ENCODE peak calls at places on chromosomes 13 and 19, in five cellular contexts. J, T, I, B and Z are unnamed samples.

GRCh38 chr19:41746593-41747227 is 8.6 kb upstream of the CEACAM6 start:
- DNase-seq in J (no peak), T (no peak), I (peak; percentile 45), B (peak; percentile 71), Z (peak; percentile 57)

GRCh38 chr19:28330831-28331230 is 882.1 kb downstream of the UQCRFS1 start:
- DNase-seq in J (no peak), T (no peak), I (no peak), B (no peak), Z (peak; percentile 71)

GRCh38 chr13:21435710-21436151 is 23.4 kb downstream of the ZDHHC20 start:
- DNase-seq in J (no peak), T (no peak), I (peak; percentile 86), B (peak; percentile 91), Z (peak; percentile 91)

GRCh38 chr19:32287811-32288227 is 57.6 kb upstream of the ZNF507 start:
- DNase-seq in J (peak; percentile 70), T (peak; percentile 36), I (peak; percentile 80), B (peak; percentile 35), Z (peak; percentile 82)

GRCh38 chr13:83386609-83387008 is 495.7 kb downstream of the SLITRK1 start:
- DNase-seq in J (no peak), T (no peak), I (no peak), B (no peak), Z (no peak)

GRCh38 chr13:48181482-48182145 is 51.4 kb upstream of the ITM2B start:
- DNase-seq in J (no peak), T (no peak), I (no peak), B (no peak), Z (no peak)

GRCh38 chr13:95356916-95357315 is 55.7 kb upstream of the ABCC4 start:
- DNase-seq in J (no peak), T (no peak), I (no peak), B (no peak), Z (no peak)

GRCh38 chr19:43662487-43662886 is 7.5 kb downstream of the PLAUR start:
- DNase-seq in J (peak; percentile 44), T (no peak), I (peak; percentile 11), B (no peak), Z (no peak)

GRCh38 chr13:50740052-50740741 is 103.3 kb downstream of the DLEU7 start:
- DNase-seq in J (no peak), T (no peak), I (peak; percentile 90), B (no peak), Z (no peak)

GRCh38 chr19:18300930-18301717 is 19.7 kb upstream of the JUND start:
- DNase-seq in J (peak; percentile 50), T (no peak), I (peak; percentile 73), B (peak; percentile 40), Z (peak; percentile 87)

GRCh38 chr13:108427355-108427754 is 157.8 kb downstream of the TNFSF13B start:
- DNase-seq in J (no peak), T (peak; percentile 14), I (no peak), B (peak; percentile 60), Z (no peak)

GRCh38 chr19:44907613-44908012 is 2.0 kb downstream of the APOE start:
- DNase-seq in J (no peak), T (no peak), I (no peak), B (no peak), Z (no peak)

GRCh38 chr13:49495783-49496762 is at the start of gene PHF11:
- DNase-seq in J (peak; percentile 64), T (peak; percentile 56), I (peak; percentile 78), B (peak; percentile 79), Z (peak; percentile 70)

GRCh38 chr13:52749446-52749845 is 9.8 kb upstream of the CNMD start:
- DNase-seq in J (no peak), T (no peak), I (no peak), B (no peak), Z (no peak)

GRCh38 chr13:76387561-76387960 is 498.6 kb downstream of the KCTD12 start:
- DNase-seq in J (no peak), T (no peak), I (no peak), B (peak; percentile 11), Z (no peak)

GRCh38 chr13:20814224-20814910 is 40.6 kb upstream of the EEF1AKMT1 start:
- DNase-seq in J (peak; percentile 69), T (peak; percentile 10), I (peak; percentile 93), B (peak; percentile 76), Z (peak; percentile 94)

GRCh38 chr13:40644838-40645620 is 21.4 kb downstream of the FOXO1 start:
- DNase-seq in J (no peak), T (no peak), I (peak; percentile 8), B (peak; percentile 88), Z (no peak)

GRCh38 chr13:110185696-110186095 is 121.3 kb downstream of the COL4A1 start:
- DNase-seq in J (no peak), T (no peak), I (peak; percentile 62), B (no peak), Z (no peak)

GRCh38 chr19:34254552-34255432 is at the start of gene GARRE1:
- DNase-seq in J (peak; percentile 70), T (no peak), I (no peak), B (peak; percentile 23), Z (no peak)

GRCh38 chr13:20230913-20231838 is 943 bp downstream of the GJB6 start:
- DNase-seq in J (no peak), T (no peak), I (no peak), B (no peak), Z (no peak)

GRCh38 chr13:109569938-109570711 is 216.3 kb downstream of the IRS2 start:
- DNase-seq in J (no peak), T (no peak), I (no peak), B (no peak), Z (no peak)

GRCh38 chr19:2273356-2274184 is 8.4 kb downstream of the PEAK3 start:
- DNase-seq in J (peak; percentile 86), T (peak; percentile 22), I (peak; percentile 63), B (peak; percentile 64), Z (peak; percentile 55)

GRCh38 chr19:12872941-12873890 is 8.0 kb downstream of the DNASE2 start:
- DNase-seq in J (no peak), T (no peak), I (peak; percentile 30), B (peak; percentile 95), Z (peak; percentile 57)

GRCh38 chr19:32373614-32374295 is 28.3 kb downstream of the ZNF507 start:
- DNase-seq in J (peak; percentile 29), T (peak; percentile 18), I (peak; percentile 96), B (peak; percentile 99), Z (peak; percentile 99)

GRCh38 chr13:26946675-26947342 is 186.2 kb upstream of the GPR12 start:
- DNase-seq in J (peak; percentile 75), T (no peak), I (peak; percentile 66), B (peak; percentile 63), Z (peak; percentile 86)

GRCh38 chr19:29667941-29668340 is 2.7 kb downstream of the PLEKHF1 start:
- DNase-seq in J (no peak), T (no peak), I (no peak), B (no peak), Z (no peak)

GRCh38 chr13:46983881-46984280 is 87.0 kb upstream of the HTR2A start:
- DNase-seq in J (no peak), T (no peak), I (no peak), B (peak; percentile 90), Z (peak; percentile 16)

DNA sequence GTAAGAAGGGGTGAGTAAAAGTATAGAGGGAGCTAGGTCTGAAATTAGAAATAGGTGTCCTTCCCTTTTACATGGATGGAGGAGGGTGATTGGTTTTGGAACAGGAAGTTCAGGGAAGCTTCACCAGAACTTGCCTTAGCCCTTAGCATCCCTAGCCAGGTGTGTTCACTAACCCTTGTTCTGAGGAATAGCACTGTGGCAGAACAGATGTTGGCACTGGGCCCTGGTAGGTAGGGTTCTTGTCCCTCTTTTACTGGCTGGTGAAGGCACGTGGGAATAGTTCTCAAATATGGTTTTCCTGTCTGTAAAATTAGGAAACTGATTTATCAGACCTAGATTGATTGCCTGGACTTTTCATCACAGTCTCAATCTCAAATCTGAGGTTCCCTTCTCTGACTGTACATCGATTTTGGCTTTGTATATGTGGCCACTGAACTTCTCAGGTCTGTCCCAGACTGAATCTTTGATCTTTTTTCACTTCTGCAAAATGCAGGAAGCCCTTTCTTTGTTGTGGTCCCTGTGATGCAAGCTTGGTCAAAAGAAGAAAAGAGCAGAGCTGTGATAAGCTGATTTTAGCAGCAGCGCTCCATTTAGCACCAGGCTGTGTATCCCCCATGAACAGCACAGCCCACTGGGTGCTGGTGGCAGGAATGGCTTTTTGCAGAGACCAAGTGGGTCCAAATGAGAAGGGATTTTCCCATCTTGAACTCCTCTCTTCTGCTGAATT is 86.2 kb upstream of the HTR2A start:
- DNase-seq in J (no peak), T (no peak), I (no peak), B (no peak), Z (no peak)
- H3K4me3 ChIP-seq in J (no peak overlapping the region), T (no peak overlapping the region), I (no peak overlapping the region), B (no peak overlapping the region), Z (no peak overlapping the region)

GRCh38 chr13:43263047-43263446 is 239.7 kb downstream of the DNAJC15 start:
- DNase-seq in J (no peak), T (no peak), I (no peak), B (peak; percentile 7), Z (no peak)
- H3K4me3 ChIP-seq in J (no peak overlapping the region), T (no peak overlapping the region), I (no peak overlapping the region), B (no peak overlapping the region), Z (no peak overlapping the region)

GRCh38 chr13:98478134-98479129 is 98.5 kb downstream of the STK24 start:
- DNase-seq in J (peak; percentile 27), T (no peak), I (peak; percentile 48), B (no peak), Z (no peak)

GRCh38 chr13:98475521-98475920 is 101.4 kb downstream of the STK24 start:
- DNase-seq in J (peak; percentile 77), T (no peak), I (no peak), B (no peak), Z (no peak)

GRCh38 chr13:98474761-98475160 is 102.1 kb downstream of the STK24 start:
- DNase-seq in J (no peak), T (no peak), I (no peak), B (no peak), Z (no peak)

GRCh38 chr13:98476106-98476505 is 100.8 kb downstream of the STK24 start:
- DNase-seq in J (no peak), T (no peak), I (no peak), B (no peak), Z (no peak)

DNA sequence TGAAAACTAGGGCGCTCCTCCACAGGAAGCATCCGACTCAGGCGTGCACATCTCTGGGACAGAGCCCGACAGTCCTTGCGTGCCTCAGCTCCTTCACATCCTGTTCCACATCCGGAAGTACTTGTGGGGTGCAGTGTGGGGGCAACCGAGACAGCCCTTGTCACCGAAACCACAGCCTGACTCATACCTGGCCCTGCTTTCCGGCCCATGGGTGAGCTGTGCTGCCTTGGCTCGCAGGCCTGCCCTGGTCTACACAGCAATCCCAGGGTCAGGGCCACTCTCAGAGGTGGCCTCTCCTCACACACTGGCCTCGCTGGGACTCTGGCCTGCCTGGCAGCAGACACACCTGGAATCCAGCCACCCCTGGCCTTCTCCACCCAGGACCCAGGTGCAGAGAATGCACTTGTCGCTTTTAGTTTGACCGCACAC is 100.4 kb downstream of the STK24 start:
- DNase-seq in J (no peak), T (peak; percentile 34), I (peak; percentile 95), B (peak; percentile 83), Z (peak; percentile 76)
- H3K4me3 ChIP-seq in J (no peak overlapping the region), T (no peak overlapping the region), I (no peak overlapping the region), B (no peak overlapping the region), Z (no peak overlapping the region)

DNA sequence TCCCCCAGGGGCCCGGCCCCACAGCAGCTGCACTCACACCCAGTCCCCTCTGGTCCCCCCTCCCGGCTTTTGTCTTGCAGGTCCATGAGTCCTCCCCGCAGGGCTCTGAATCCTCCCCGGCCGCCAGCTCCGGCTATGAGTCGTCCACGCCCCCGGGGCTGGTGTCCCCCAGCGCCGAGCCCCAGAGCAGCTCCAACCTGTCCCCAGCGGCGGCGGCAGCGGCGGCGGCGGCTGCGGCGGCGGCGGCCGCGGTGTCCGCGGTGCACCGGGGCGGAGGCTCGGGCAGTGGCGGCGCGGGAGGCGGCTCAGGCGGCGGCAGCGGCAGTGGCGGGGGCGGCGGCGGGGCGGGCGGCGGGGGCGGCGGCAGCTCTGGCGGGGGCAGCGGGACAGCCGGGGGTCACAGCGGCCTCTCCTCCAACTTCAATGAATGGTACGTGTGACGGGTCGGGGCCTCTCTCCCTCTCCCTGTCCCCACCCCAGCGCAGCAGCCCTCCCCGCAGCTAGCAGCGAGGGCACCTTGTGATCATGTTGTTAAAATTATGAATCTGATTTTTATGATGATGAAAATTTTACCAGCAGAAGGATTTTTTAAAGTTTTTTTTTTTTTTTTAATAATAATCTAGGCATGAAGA is 3.8 kb downstream of the ZIC2 start:
- DNase-seq in J (peak; percentile 60), T (no peak), I (no peak), B (no peak), Z (no peak)
- H3K4me3 ChIP-seq in J (no peak overlapping the region), T (peak overlapping the region; percentile 53), I (no peak overlapping the region), B (no peak overlapping the region), Z (no peak overlapping the region)